ENCODE peak calls at places on chromosomes 2 and 18, in nine cellular contexts. One of them, this sample, is unnamed. For H3K36me3, the result is how much of the 10 kb centered on the place peaks cover.

GRCh38 chr2:39320162-39320561 is 76.4 kb upstream of the CDKL4 start:
- DNase-seq in mesendoderm: no peak
- DNase-seq in upper lobe of right lung: no peak
- DNase-seq in CD8-positive, alpha-beta memory T cell: no peak
- DNase-seq in endodermal cell: no peak
- DNase-seq in hepatocyte: no peak
- DNase-seq in left lung: no peak
- DNase-seq in neural progenitor cell: no peak
- DNase-seq in psoas muscle: no peak
- DNase-seq in this sample: no peak

GRCh38 chr18:2425426-2426317 is 145.6 kb downstream of the METTL4 start:
- DNase-seq in mesendoderm: peak
- DNase-seq in upper lobe of right lung: no peak
- DNase-seq in CD8-positive, alpha-beta memory T cell: no peak
- DNase-seq in endodermal cell: no peak
- DNase-seq in hepatocyte: no peak
- DNase-seq in left lung: no peak
- DNase-seq in neural progenitor cell: no peak
- DNase-seq in psoas muscle: no peak
- DNase-seq in this sample: no peak

GRCh38 chr2:32760628-32761027 is 132.8 kb downstream of the TTC27 start:
- DNase-seq in mesendoderm: no peak
- DNase-seq in upper lobe of right lung: no peak
- DNase-seq in CD8-positive, alpha-beta memory T cell: no peak
- DNase-seq in endodermal cell: no peak
- DNase-seq in hepatocyte: no peak
- DNase-seq in left lung: no peak
- DNase-seq in neural progenitor cell: peak
- DNase-seq in psoas muscle: no peak
- DNase-seq in this sample: no peak

GRCh38 chr2:53880756-53881155 is 21.0 kb upstream of the GPR75 start:
- DNase-seq in mesendoderm: no peak
- DNase-seq in upper lobe of right lung: no peak
- DNase-seq in CD8-positive, alpha-beta memory T cell: no peak
- DNase-seq in endodermal cell: no peak
- DNase-seq in hepatocyte: no peak
- DNase-seq in left lung: no peak
- DNase-seq in neural progenitor cell: no peak
- DNase-seq in psoas muscle: no peak
- DNase-seq in this sample: no peak

GRCh38 chr2:12928197-12928596 is 211.5 kb downstream of the TRIB2 start:
- DNase-seq in mesendoderm: no peak
- DNase-seq in upper lobe of right lung: no peak
- DNase-seq in CD8-positive, alpha-beta memory T cell: no peak
- DNase-seq in endodermal cell: no peak
- DNase-seq in hepatocyte: peak
- DNase-seq in left lung: no peak
- DNase-seq in neural progenitor cell: no peak
- DNase-seq in psoas muscle: no peak
- DNase-seq in this sample: no peak

GRCh38 chr18:12056034-12056883 is 37.4 kb upstream of the ANKRD62 start:
- DNase-seq in mesendoderm: no peak
- DNase-seq in upper lobe of right lung: no peak
- DNase-seq in CD8-positive, alpha-beta memory T cell: no peak
- DNase-seq in endodermal cell: no peak
- DNase-seq in hepatocyte: no peak
- DNase-seq in left lung: no peak
- DNase-seq in neural progenitor cell: no peak
- DNase-seq in psoas muscle: no peak
- DNase-seq in this sample: no peak

GRCh38 chr2:119574108-119574815 is 30.0 kb downstream of the CFAP221 start:
- DNase-seq in mesendoderm: no peak
- DNase-seq in upper lobe of right lung: no peak
- DNase-seq in CD8-positive, alpha-beta memory T cell: no peak
- DNase-seq in endodermal cell: no peak
- DNase-seq in hepatocyte: no peak
- DNase-seq in left lung: no peak
- DNase-seq in neural progenitor cell: no peak
- DNase-seq in psoas muscle: no peak
- DNase-seq in this sample: no peak

GRCh38 chr2:115160523-115161521 is 718.4 kb downstream of the DPP10 start:
- DNase-seq in mesendoderm: peak
- DNase-seq in upper lobe of right lung: peak
- DNase-seq in CD8-positive, alpha-beta memory T cell: no peak
- DNase-seq in endodermal cell: peak
- DNase-seq in hepatocyte: peak
- DNase-seq in left lung: peak
- DNase-seq in neural progenitor cell: peak
- DNase-seq in psoas muscle: peak
- DNase-seq in this sample: no peak

GRCh38 chr2:216562689-216563435 is 64.2 kb downstream of the RPL37A start:
- DNase-seq in mesendoderm: peak
- DNase-seq in upper lobe of right lung: no peak
- DNase-seq in CD8-positive, alpha-beta memory T cell: no peak
- DNase-seq in endodermal cell: peak
- DNase-seq in hepatocyte: no peak
- DNase-seq in left lung: no peak
- DNase-seq in neural progenitor cell: no peak
- DNase-seq in psoas muscle: no peak
- DNase-seq in this sample: no peak

GRCh38 chr2:240586919-240587800 is 626 bp downstream of the CAPN10 start:
- DNase-seq in mesendoderm: peak
- DNase-seq in upper lobe of right lung: peak
- DNase-seq in CD8-positive, alpha-beta memory T cell: peak
- DNase-seq in endodermal cell: peak
- DNase-seq in hepatocyte: peak
- DNase-seq in left lung: peak
- DNase-seq in neural progenitor cell: peak
- DNase-seq in psoas muscle: no peak
- DNase-seq in this sample: peak

GRCh38 chr18:75293591-75293990 is 83.0 kb downstream of the TSHZ1 start:
- DNase-seq in mesendoderm: no peak
- DNase-seq in upper lobe of right lung: no peak
- DNase-seq in CD8-positive, alpha-beta memory T cell: no peak
- DNase-seq in endodermal cell: no peak
- DNase-seq in hepatocyte: no peak
- DNase-seq in left lung: no peak
- DNase-seq in neural progenitor cell: no peak
- DNase-seq in psoas muscle: no peak
- DNase-seq in this sample: no peak

GRCh38 chr2:133171396-133172004 is 396.8 kb downstream of the NCKAP5 start:
- DNase-seq in mesendoderm: peak
- DNase-seq in upper lobe of right lung: no peak
- DNase-seq in CD8-positive, alpha-beta memory T cell: no peak
- DNase-seq in endodermal cell: peak
- DNase-seq in hepatocyte: peak
- DNase-seq in left lung: no peak
- DNase-seq in neural progenitor cell: peak
- DNase-seq in psoas muscle: no peak
- DNase-seq in this sample: no peak

GRCh38 chr2:75503048-75503607 is 57.6 kb downstream of the EVA1A start:
- DNase-seq in mesendoderm: peak
- DNase-seq in upper lobe of right lung: no peak
- DNase-seq in CD8-positive, alpha-beta memory T cell: no peak
- DNase-seq in endodermal cell: no peak
- DNase-seq in hepatocyte: no peak
- DNase-seq in left lung: no peak
- DNase-seq in neural progenitor cell: no peak
- DNase-seq in psoas muscle: no peak
- DNase-seq in this sample: no peak

GRCh38 chr2:108560895-108561530 is 26.7 kb downstream of the LIMS1 start:
- DNase-seq in mesendoderm: peak
- DNase-seq in upper lobe of right lung: no peak
- DNase-seq in CD8-positive, alpha-beta memory T cell: no peak
- DNase-seq in endodermal cell: no peak
- DNase-seq in hepatocyte: no peak
- DNase-seq in left lung: no peak
- DNase-seq in neural progenitor cell: no peak
- DNase-seq in psoas muscle: no peak
- DNase-seq in this sample: no peak

GRCh38 chr18:72697706-72698105 is 153.6 kb upstream of the CBLN2 start:
- DNase-seq in mesendoderm: peak
- DNase-seq in upper lobe of right lung: no peak
- DNase-seq in CD8-positive, alpha-beta memory T cell: no peak
- DNase-seq in endodermal cell: no peak
- DNase-seq in hepatocyte: no peak
- DNase-seq in left lung: no peak
- DNase-seq in neural progenitor cell: no peak
- DNase-seq in psoas muscle: no peak
- DNase-seq in this sample: no peak

GRCh38 chr18:74197705-74198341 is 49.5 kb downstream of the TIMM21 start:
- DNase-seq in mesendoderm: no peak
- DNase-seq in upper lobe of right lung: peak
- DNase-seq in CD8-positive, alpha-beta memory T cell: no peak
- DNase-seq in endodermal cell: peak
- DNase-seq in hepatocyte: no peak
- DNase-seq in left lung: no peak
- DNase-seq in neural progenitor cell: no peak
- DNase-seq in psoas muscle: no peak
- DNase-seq in this sample: peak

DNA sequence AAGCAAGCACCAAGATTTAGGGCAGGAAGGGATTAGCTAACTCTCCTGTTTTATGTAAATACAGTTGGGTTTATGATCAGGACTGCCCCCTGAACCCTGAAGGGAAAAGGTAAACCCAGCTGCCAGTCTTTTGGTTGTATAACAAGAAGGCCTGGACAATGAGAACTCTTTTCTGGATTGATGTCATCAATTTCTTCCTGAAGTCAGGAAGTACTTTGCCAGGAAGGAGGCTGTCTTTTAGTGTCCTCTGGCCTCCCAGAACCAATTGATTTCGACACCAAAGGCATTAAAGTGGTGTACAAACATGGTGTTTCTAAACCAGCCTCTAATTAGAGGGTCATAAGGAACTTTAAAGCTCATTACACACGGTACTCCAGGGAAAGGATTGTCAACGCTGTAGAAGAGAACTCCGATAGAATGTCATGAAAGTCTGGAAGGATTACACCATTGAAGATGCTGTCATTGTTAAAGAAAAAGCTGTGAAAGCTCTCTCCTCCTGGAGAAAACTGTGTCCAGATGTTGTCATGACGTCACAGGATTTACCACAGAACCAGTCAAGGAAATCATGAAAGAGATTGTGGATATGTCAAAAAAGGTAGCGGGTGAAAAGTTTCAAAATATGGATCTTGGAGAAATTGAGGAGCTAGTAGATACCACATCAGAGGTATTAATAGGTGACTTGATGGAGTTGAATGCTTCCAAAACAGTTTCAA is 78.8 kb downstream of the ANKRD12 start:
- DNase-seq in mesendoderm: no peak
- DNase-seq in upper lobe of right lung: no peak
- DNase-seq in CD8-positive, alpha-beta memory T cell: no peak
- DNase-seq in endodermal cell: no peak
- DNase-seq in hepatocyte: peak
- DNase-seq in left lung: no peak
- DNase-seq in neural progenitor cell: no peak
- DNase-seq in psoas muscle: no peak
- DNase-seq in this sample: no peak
- H3K36me3 ChIP-seq in mesendoderm: under half
- H3K36me3 ChIP-seq in upper lobe of right lung: half or more
- H3K36me3 ChIP-seq in CD8-positive, alpha-beta memory T cell: under half
- H3K36me3 ChIP-seq in endodermal cell: half or more
- H3K36me3 ChIP-seq in hepatocyte: under half
- H3K36me3 ChIP-seq in left lung: half or more
- H3K36me3 ChIP-seq in neural progenitor cell: under half
- H3K36me3 ChIP-seq in psoas muscle: under half
- H3K36me3 ChIP-seq in this sample: under half

GRCh38 chr2:63858291-63858690 is 16.6 kb downstream of the UGP2 start:
- DNase-seq in mesendoderm: no peak
- DNase-seq in upper lobe of right lung: no peak
- DNase-seq in CD8-positive, alpha-beta memory T cell: no peak
- DNase-seq in endodermal cell: no peak
- DNase-seq in hepatocyte: no peak
- DNase-seq in left lung: no peak
- DNase-seq in neural progenitor cell: no peak
- DNase-seq in psoas muscle: no peak
- DNase-seq in this sample: no peak
- H3K36me3 ChIP-seq in mesendoderm: under half
- H3K36me3 ChIP-seq in upper lobe of right lung: half or more
- H3K36me3 ChIP-seq in CD8-positive, alpha-beta memory T cell: under half
- H3K36me3 ChIP-seq in endodermal cell: half or more
- H3K36me3 ChIP-seq in hepatocyte: under half
- H3K36me3 ChIP-seq in left lung: half or more
- H3K36me3 ChIP-seq in neural progenitor cell: under half
- H3K36me3 ChIP-seq in psoas muscle: under half
- H3K36me3 ChIP-seq in this sample: under half

DNA sequence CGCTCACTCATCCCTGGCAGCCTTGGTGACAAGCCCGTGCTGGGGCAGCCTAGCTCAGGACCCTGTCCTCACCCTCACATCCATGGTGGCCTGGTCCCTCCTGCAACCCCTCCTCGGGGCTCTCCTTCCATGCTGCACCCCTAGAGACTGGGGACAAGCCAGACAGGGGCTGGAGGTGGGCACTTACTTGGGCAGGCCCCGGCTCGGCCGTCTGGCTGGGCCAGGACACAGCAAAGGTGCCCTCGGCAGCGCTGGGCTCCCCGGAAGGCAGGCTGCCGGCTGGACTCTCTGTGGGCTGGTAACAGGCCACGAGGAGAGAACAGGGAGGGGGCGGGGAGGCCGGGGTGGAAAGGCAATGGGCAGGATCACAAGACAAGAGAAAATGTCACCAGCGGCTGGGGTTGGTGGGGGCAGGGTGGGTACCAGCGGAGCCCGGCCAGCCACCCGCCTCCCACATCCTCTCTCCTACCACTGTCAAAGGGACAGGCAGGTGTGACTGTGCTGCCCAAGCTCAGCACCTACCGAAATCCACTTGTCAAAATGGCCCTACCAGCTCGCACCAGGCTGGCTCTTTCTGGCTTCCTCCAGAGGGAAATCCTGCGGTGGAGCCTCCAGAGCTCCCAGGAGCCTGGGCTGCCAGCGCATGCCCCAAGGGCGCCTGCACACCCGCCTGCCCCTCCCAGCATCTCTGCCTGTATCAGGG is 54.7 kb downstream of the BIN1 start:
- DNase-seq in mesendoderm: no peak
- DNase-seq in upper lobe of right lung: peak
- DNase-seq in CD8-positive, alpha-beta memory T cell: peak
- DNase-seq in endodermal cell: no peak
- DNase-seq in hepatocyte: no peak
- DNase-seq in left lung: peak
- DNase-seq in neural progenitor cell: no peak
- DNase-seq in psoas muscle: peak
- DNase-seq in this sample: peak
- H3K36me3 ChIP-seq in mesendoderm: under half
- H3K36me3 ChIP-seq in upper lobe of right lung: under half
- H3K36me3 ChIP-seq in CD8-positive, alpha-beta memory T cell: under half
- H3K36me3 ChIP-seq in endodermal cell: under half
- H3K36me3 ChIP-seq in hepatocyte: under half
- H3K36me3 ChIP-seq in left lung: under half
- H3K36me3 ChIP-seq in neural progenitor cell: under half
- H3K36me3 ChIP-seq in psoas muscle: under half
- H3K36me3 ChIP-seq in this sample: under half

DNA sequence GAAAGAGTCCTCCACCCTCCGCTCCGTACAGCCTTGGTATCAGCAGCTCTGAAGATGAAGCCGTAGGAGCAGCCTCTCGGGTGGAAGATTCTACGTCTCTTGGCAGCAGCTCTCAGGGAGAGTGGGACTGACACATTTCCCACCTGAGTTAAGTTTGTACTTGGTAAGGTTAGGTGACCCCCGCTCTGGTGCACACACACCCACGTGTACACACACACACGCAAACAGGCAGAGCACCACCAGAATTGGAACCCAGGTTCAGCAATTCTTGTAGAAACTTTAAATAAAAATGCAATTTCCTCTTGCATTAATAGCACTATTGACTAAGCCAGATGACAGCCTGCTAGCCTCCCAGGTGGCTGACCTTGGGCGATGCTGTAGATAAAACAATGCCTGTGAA is 111.5 kb downstream of the MBP start:
- DNase-seq in mesendoderm: no peak
- DNase-seq in upper lobe of right lung: no peak
- DNase-seq in CD8-positive, alpha-beta memory T cell: no peak
- DNase-seq in endodermal cell: no peak
- DNase-seq in hepatocyte: no peak
- DNase-seq in left lung: no peak
- DNase-seq in neural progenitor cell: no peak
- DNase-seq in psoas muscle: no peak
- DNase-seq in this sample: no peak
- H3K36me3 ChIP-seq in mesendoderm: under half
- H3K36me3 ChIP-seq in upper lobe of right lung: under half
- H3K36me3 ChIP-seq in CD8-positive, alpha-beta memory T cell: under half
- H3K36me3 ChIP-seq in endodermal cell: under half
- H3K36me3 ChIP-seq in hepatocyte: under half
- H3K36me3 ChIP-seq in left lung: under half
- H3K36me3 ChIP-seq in neural progenitor cell: under half
- H3K36me3 ChIP-seq in psoas muscle: under half
- H3K36me3 ChIP-seq in this sample: under half

This sample was measured in kidney.